ENCODE peak calls at places on chromosomes 4 and X, in five cellular contexts. One of them, this sample, is unnamed.
A peak's percentile ranks its signal among the peaks of the same experiment; 100 is the strongest.

GRCh38 chr4:13860126-13860525 is 232.6 kb upstream of the BOD1L1 start:
- DNase-seq in breast epithelium: no peak
- DNase-seq in A549: no peak
- DNase-seq in heart left ventricle: no peak
- DNase-seq in ovary: no peak
- DNase-seq in this sample: no peak

GRCh38 chr4:3232001-3232400 is 17.0 kb upstream of the MSANTD1 start:
- DNase-seq in breast epithelium: no peak
- DNase-seq in A549: no peak
- DNase-seq in heart left ventricle: peak; percentile 7
- DNase-seq in ovary: no peak
- DNase-seq in this sample: no peak

GRCh38 chr4:22090655-22091350 is 142.2 kb upstream of the KCNIP4 start:
- DNase-seq in breast epithelium: no peak
- DNase-seq in A549: no peak
- DNase-seq in heart left ventricle: no peak
- DNase-seq in ovary: no peak
- DNase-seq in this sample: no peak

GRCh38 chr4:113645771-113646455 is 115.6 kb downstream of the CAMK2D start:
- DNase-seq in breast epithelium: no peak
- DNase-seq in A549: peak; percentile 94
- DNase-seq in heart left ventricle: no peak
- DNase-seq in ovary: no peak
- DNase-seq in this sample: peak; percentile 66

GRCh38 chr4:177450421-177451107 is 8.3 kb upstream of the AGA start:
- DNase-seq in breast epithelium: no peak
- DNase-seq in A549: no peak
- DNase-seq in heart left ventricle: no peak
- DNase-seq in ovary: no peak
- DNase-seq in this sample: no peak

GRCh38 chrX:38664285-38664684 is 102.9 kb downstream of the TSPAN7 start:
- DNase-seq in breast epithelium: no peak
- DNase-seq in A549: peak; percentile 49
- DNase-seq in heart left ventricle: no peak
- DNase-seq in ovary: no peak
- DNase-seq in this sample: no peak

GRCh38 chrX:111581086-111581485 is 69.6 kb downstream of the SERTM2 start:
- DNase-seq in breast epithelium: no peak
- DNase-seq in A549: no peak
- DNase-seq in heart left ventricle: no peak
- DNase-seq in ovary: no peak
- DNase-seq in this sample: no peak

GRCh38 chr4:183571350-183572076 is 66.7 kb downstream of the ING2 start:
- DNase-seq in breast epithelium: peak; percentile 64
- DNase-seq in A549: peak; percentile 36
- DNase-seq in heart left ventricle: peak; percentile 45
- DNase-seq in ovary: peak; percentile 86
- DNase-seq in this sample: peak; percentile 74

GRCh38 chr4:143357161-143357845 is 20.6 kb downstream of the GAB1 start:
- DNase-seq in breast epithelium: no peak
- DNase-seq in A549: no peak
- DNase-seq in heart left ventricle: no peak
- DNase-seq in ovary: no peak
- DNase-seq in this sample: no peak

GRCh38 chr4:2927016-2927695 is 36.0 kb downstream of the NOP14 start:
- DNase-seq in breast epithelium: no peak
- DNase-seq in A549: no peak
- DNase-seq in heart left ventricle: peak; percentile 20
- DNase-seq in ovary: peak; percentile 27
- DNase-seq in this sample: no peak

GRCh38 chr4:124636793-124637192 is 75.7 kb downstream of the ANKRD50 start:
- DNase-seq in breast epithelium: no peak
- DNase-seq in A549: no peak
- DNase-seq in heart left ventricle: no peak
- DNase-seq in ovary: no peak
- DNase-seq in this sample: no peak

GRCh38 chrX:53088136-53088974 is 5.6 kb upstream of the KANTR start:
- DNase-seq in breast epithelium: peak; percentile 85
- DNase-seq in A549: peak; percentile 66
- DNase-seq in heart left ventricle: peak; percentile 87
- DNase-seq in ovary: peak; percentile 92
- DNase-seq in this sample: peak; percentile 81

GRCh38 chr4:136036744-136037143 is 1495.5 kb downstream of the PCDH18 start:
- DNase-seq in breast epithelium: no peak
- DNase-seq in A549: peak; percentile 49
- DNase-seq in heart left ventricle: no peak
- DNase-seq in ovary: no peak
- DNase-seq in this sample: no peak

GRCh38 chrX:108736509-108737479 is at the start of gene IRS4:
- DNase-seq in breast epithelium: no peak
- DNase-seq in A549: peak; percentile 28
- DNase-seq in heart left ventricle: no peak
- DNase-seq in ovary: peak; percentile 82
- DNase-seq in this sample: peak; percentile 15

GRCh38 chr4:83107636-83108035 is 6.9 kb downstream of the PLAC8 start:
- DNase-seq in breast epithelium: no peak
- DNase-seq in A549: no peak
- DNase-seq in heart left ventricle: no peak
- DNase-seq in ovary: no peak
- DNase-seq in this sample: no peak

GRCh38 chrX:8668797-8669196 is 63.1 kb downstream of the ANOS1 start:
- DNase-seq in breast epithelium: no peak
- DNase-seq in A549: no peak
- DNase-seq in heart left ventricle: no peak
- DNase-seq in ovary: no peak
- DNase-seq in this sample: no peak

GRCh38 chr4:97491856-97492255 is 651.4 kb downstream of the STPG2 start:
- DNase-seq in breast epithelium: no peak
- DNase-seq in A549: no peak
- DNase-seq in heart left ventricle: no peak
- DNase-seq in ovary: no peak
- DNase-seq in this sample: no peak

GRCh38 chr4:186471441-186471840 is 83.9 kb downstream of the MTNR1A start:
- DNase-seq in breast epithelium: no peak
- DNase-seq in A549: no peak
- DNase-seq in heart left ventricle: no peak
- DNase-seq in ovary: no peak
- DNase-seq in this sample: no peak

GRCh38 chr4:1465173-1466033 is 59.2 kb upstream of the NKX1-1 start:
- DNase-seq in breast epithelium: no peak
- DNase-seq in A549: no peak
- DNase-seq in heart left ventricle: no peak
- DNase-seq in ovary: peak; percentile 23
- DNase-seq in this sample: no peak

GRCh38 chrX:44643723-44644122 is 101.1 kb upstream of the FUNDC1 start:
- DNase-seq in breast epithelium: no peak
- DNase-seq in A549: no peak
- DNase-seq in heart left ventricle: no peak
- DNase-seq in ovary: no peak
- DNase-seq in this sample: no peak

GRCh38 chr4:28557755-28558154 is 1697.1 kb downstream of the STIM2 start:
- DNase-seq in breast epithelium: no peak
- DNase-seq in A549: no peak
- DNase-seq in heart left ventricle: no peak
- DNase-seq in ovary: no peak
- DNase-seq in this sample: no peak

GRCh38 chr4:67393699-67394281 is 151.5 kb downstream of the CENPC start:
- DNase-seq in breast epithelium: no peak
- DNase-seq in A549: peak; percentile 44
- DNase-seq in heart left ventricle: no peak
- DNase-seq in ovary: no peak
- DNase-seq in this sample: peak; percentile 13

GRCh38 chr4:181897935-181898334 is 345.3 kb upstream of the TENM3 start:
- DNase-seq in breast epithelium: no peak
- DNase-seq in A549: no peak
- DNase-seq in heart left ventricle: no peak
- DNase-seq in ovary: no peak
- DNase-seq in this sample: no peak

GRCh38 chr4:115687356-115687755 is 573.9 kb upstream of the NDST4 start:
- DNase-seq in breast epithelium: no peak
- DNase-seq in A549: peak; percentile 50
- DNase-seq in heart left ventricle: no peak
- DNase-seq in ovary: no peak
- DNase-seq in this sample: no peak

GRCh38 chr4:154009191-154009590 is 220.3 kb upstream of the SFRP2 start:
- DNase-seq in breast epithelium: no peak
- DNase-seq in A549: no peak
- DNase-seq in heart left ventricle: no peak
- DNase-seq in ovary: no peak
- DNase-seq in this sample: no peak

GRCh38 chrX:108558217-108558616 is 118.6 kb downstream of the COL4A5 start:
- DNase-seq in breast epithelium: no peak
- DNase-seq in A549: no peak
- DNase-seq in heart left ventricle: no peak
- DNase-seq in ovary: no peak
- DNase-seq in this sample: no peak

GRCh38 chr4:5157721-5158390 is 106.6 kb downstream of the STK32B start:
- DNase-seq in breast epithelium: no peak
- DNase-seq in A549: peak; percentile 73
- DNase-seq in heart left ventricle: no peak
- DNase-seq in ovary: no peak
- DNase-seq in this sample: no peak

GRCh38 chrX:74419861-74420193 is 1.5 kb upstream of the SLC16A2 start:
- DNase-seq in breast epithelium: no peak
- DNase-seq in A549: no peak
- DNase-seq in heart left ventricle: no peak
- DNase-seq in ovary: peak; percentile 44
- DNase-seq in this sample: peak; percentile 3

GRCh38 chr4:38318737-38319455 is 345.1 kb upstream of the KLF3 start:
- DNase-seq in breast epithelium: peak; percentile 85
- DNase-seq in A549: peak; percentile 92
- DNase-seq in heart left ventricle: peak; percentile 94
- DNase-seq in ovary: peak; percentile 90
- DNase-seq in this sample: peak; percentile 91

GRCh38 chr4:186134254-186134653 is 29.8 kb downstream of the FAM149A start:
- DNase-seq in breast epithelium: no peak
- DNase-seq in A549: no peak
- DNase-seq in heart left ventricle: no peak
- DNase-seq in ovary: no peak
- DNase-seq in this sample: no peak

GRCh38 chrX:104195489-104196084 is 29.3 kb downstream of the FAM199X start:
- DNase-seq in breast epithelium: no peak
- DNase-seq in A549: peak; percentile 14
- DNase-seq in heart left ventricle: no peak
- DNase-seq in ovary: no peak
- DNase-seq in this sample: no peak

GRCh38 chrX:39327255-39327654 is 526.0 kb downstream of the MID1IP1 start:
- DNase-seq in breast epithelium: no peak
- DNase-seq in A549: no peak
- DNase-seq in heart left ventricle: no peak
- DNase-seq in ovary: no peak
- DNase-seq in this sample: no peak

GRCh38 chrX:132592880-132593279 is 104.0 kb upstream of the MBNL3 start:
- DNase-seq in breast epithelium: no peak
- DNase-seq in A549: peak; percentile 1
- DNase-seq in heart left ventricle: no peak
- DNase-seq in ovary: no peak
- DNase-seq in this sample: no peak

GRCh38 chr4:183449193-183449888 is 4.9 kb downstream of the CDKN2AIP start:
- DNase-seq in breast epithelium: no peak
- DNase-seq in A549: no peak
- DNase-seq in heart left ventricle: no peak
- DNase-seq in ovary: no peak
- DNase-seq in this sample: no peak

GRCh38 chrX:19334945-19335626 is 8.6 kb upstream of the PDHA1 start:
- DNase-seq in breast epithelium: no peak
- DNase-seq in A549: peak; percentile 89
- DNase-seq in heart left ventricle: no peak
- DNase-seq in ovary: no peak
- DNase-seq in this sample: no peak

GRCh38 chr4:186481998-186482790 is 73.2 kb downstream of the MTNR1A start:
- DNase-seq in breast epithelium: no peak
- DNase-seq in A549: no peak
- DNase-seq in heart left ventricle: no peak
- DNase-seq in ovary: no peak
- DNase-seq in this sample: no peak

GRCh38 chrX:109281478-109282275 is 200.2 kb downstream of the GUCY2F start:
- DNase-seq in breast epithelium: no peak
- DNase-seq in A549: no peak
- DNase-seq in heart left ventricle: no peak
- DNase-seq in ovary: no peak
- DNase-seq in this sample: peak; percentile 10

GRCh38 chr4:80266267-80266901 is at the start of gene FGF5:
- DNase-seq in breast epithelium: no peak
- DNase-seq in A549: no peak
- DNase-seq in heart left ventricle: peak; percentile 66
- DNase-seq in ovary: peak; percentile 62
- DNase-seq in this sample: peak; percentile 12
- TF ChIP-seq POLR2A in breast epithelium: no peak
- TF ChIP-seq POLR2A in A549: no peak
- TF ChIP-seq POLR2A in heart left ventricle: no peak
- TF ChIP-seq POLR2A in ovary: no peak
- TF ChIP-seq POLR2A in this sample: no peak

GRCh38 chr4:56976283-56976877 is 1.0 kb downstream of the NOA1 start:
- DNase-seq in breast epithelium: no peak
- DNase-seq in A549: no peak
- DNase-seq in heart left ventricle: no peak
- DNase-seq in ovary: no peak
- DNase-seq in this sample: peak; percentile 20
- H3K4me1 ChIP-seq in breast epithelium: peaks cover 11% of the 10 kb centered on the region
- H3K4me1 ChIP-seq in A549: peaks cover 19% of the 10 kb centered on the region
- H3K4me1 ChIP-seq in heart left ventricle: peaks cover 52% of the 10 kb centered on the region
- H3K4me1 ChIP-seq in ovary: peaks cover 19% of the 10 kb centered on the region
- H3K4me1 ChIP-seq in this sample: peaks cover 5% of the 10 kb centered on the region

DNA sequence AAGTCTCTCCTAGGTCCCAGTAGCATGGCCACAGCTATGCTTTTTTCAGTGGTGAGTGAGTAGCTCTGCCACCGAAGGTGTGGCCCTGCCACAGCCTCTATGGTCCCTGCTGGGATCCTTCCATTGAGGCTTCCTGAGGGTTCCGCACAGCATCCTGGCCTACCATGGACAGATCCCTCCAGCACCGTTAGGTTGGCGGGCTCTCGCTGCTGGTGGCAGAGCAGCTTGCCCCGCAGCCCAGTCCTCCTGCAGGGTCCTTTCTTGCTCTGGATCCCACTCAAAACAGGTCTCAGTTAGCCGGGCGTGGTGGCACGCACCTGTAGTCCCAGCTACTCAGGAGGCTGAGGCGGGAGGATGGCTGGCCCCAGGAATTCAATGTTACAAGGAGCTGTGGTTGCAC is 2.4 kb upstream of the PDZD4 start:
- DNase-seq in breast epithelium: no peak
- DNase-seq in A549: no peak
- DNase-seq in heart left ventricle: no peak
- DNase-seq in ovary: no peak
- DNase-seq in this sample: no peak
- TF ChIP-seq POLR2A in breast epithelium: no peak
- TF ChIP-seq POLR2A in A549: no peak
- TF ChIP-seq POLR2A in heart left ventricle: no peak
- TF ChIP-seq POLR2A in ovary: no peak
- TF ChIP-seq POLR2A in this sample: no peak

DNA sequence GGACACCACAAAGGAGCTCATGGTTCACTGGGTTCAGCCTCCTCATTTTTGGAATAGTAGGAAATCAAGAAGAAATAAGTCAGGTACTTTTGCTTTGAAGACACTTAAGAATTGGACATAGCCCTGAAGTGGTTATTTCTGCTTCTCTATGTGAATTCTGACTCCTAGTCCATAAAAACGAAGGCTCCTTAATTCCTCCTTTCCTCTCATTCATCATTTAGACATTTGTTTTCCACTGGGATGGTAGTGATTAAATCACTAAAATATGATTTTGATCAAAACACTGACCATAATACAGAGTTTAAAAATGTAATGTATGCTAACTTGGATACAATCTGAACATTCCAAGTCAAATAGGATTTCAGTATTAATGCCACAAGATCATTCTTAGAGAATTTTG is 34.7 kb upstream of the CYP2U1 start:
- DNase-seq in breast epithelium: no peak
- DNase-seq in A549: no peak
- DNase-seq in heart left ventricle: no peak
- DNase-seq in ovary: no peak
- DNase-seq in this sample: no peak
- H3K4me1 ChIP-seq in breast epithelium: no peaks in the 10 kb centered on the region
- H3K4me1 ChIP-seq in A549: peaks cover 19% of the 10 kb centered on the region
- H3K4me1 ChIP-seq in heart left ventricle: peaks cover 19% of the 10 kb centered on the region
- H3K4me1 ChIP-seq in ovary: no peaks in the 10 kb centered on the region
- H3K4me1 ChIP-seq in this sample: peaks cover 10% of the 10 kb centered on the region

This sample was measured in prostate gland.